ENCODE peak calls at places on chromosome 5, in four cellular contexts. N, U, O and V are unnamed samples.

GRCh38 chr5:126096442-126096841 is 326.8 kb upstream of the GRAMD2B start:
- DNase-seq in N (no peak), U (no peak), O (no peak), V (no peak)

GRCh38 chr5:59036274-59036961 is 453.5 kb downstream of the RAB3C start:
- DNase-seq in N (no peak), U (no peak), O (no peak), V (no peak)

GRCh38 chr5:672329-673139 is 20.6 kb downstream of the TPPP start:
- DNase-seq in N (peak), U (no peak), O (no peak), V (peak)

GRCh38 chr5:103847060-103847459 is 284.5 kb upstream of the NUDT12 start:
- DNase-seq in N (no peak), U (no peak), O (no peak), V (no peak)

GRCh38 chr5:170760126-170760525 is 23.4 kb upstream of the GABRP start:
- DNase-seq in N (no peak), U (no peak), O (no peak), V (no peak)

GRCh38 chr5:6365142-6365976 is 13.0 kb downstream of the MED10 start:
- DNase-seq in N (no peak), U (no peak), O (no peak), V (no peak)

GRCh38 chr5:31251032-31251431 is 57.5 kb downstream of the CDH6 start:
- DNase-seq in N (no peak), U (no peak), O (no peak), V (no peak)

GRCh38 chr5:169711826-169712225 is 74.8 kb downstream of the DOCK2 start:
- DNase-seq in N (no peak), U (no peak), O (no peak), V (no peak)

GRCh38 chr5:103340717-103341397 is 82.3 kb downstream of the MACIR start:
- DNase-seq in N (no peak), U (no peak), O (peak), V (no peak)

GRCh38 chr5:40385544-40385943 is 294.2 kb upstream of the PTGER4 start:
- DNase-seq in N (no peak), U (peak), O (no peak), V (no peak)

GRCh38 chr5:132411382-132411925 is 41.9 kb downstream of the SLC22A5 start:
- DNase-seq in N (no peak), U (no peak), O (no peak), V (no peak)

GRCh38 chr5:98179791-98180755 is 593.4 kb upstream of the RGMB start:
- DNase-seq in N (no peak), U (no peak), O (no peak), V (no peak)

GRCh38 chr5:142495561-142495960 is 170.7 kb upstream of the SPRY4 start:
- DNase-seq in N (no peak), U (no peak), O (no peak), V (no peak)

GRCh38 chr5:31853398-31854135 is 214.6 kb downstream of the PDZD2 start:
- DNase-seq in N (no peak), U (no peak), O (no peak), V (no peak)

GRCh38 chr5:126801992-126802294 is 25.0 kb downstream of the LMNB1 start:
- DNase-seq in N (peak), U (no peak), O (no peak), V (no peak)

GRCh38 chr5:133389066-133389590 is 223.2 kb downstream of the FSTL4 start:
- DNase-seq in N (no peak), U (no peak), O (no peak), V (no peak)

GRCh38 chr5:173806270-173807035 is 81.7 kb upstream of the CPEB4 start:
- DNase-seq in N (peak), U (no peak), O (no peak), V (no peak)

GRCh38 chr5:143898914-143899591 is 87.1 kb downstream of the HMHB1 start:
- DNase-seq in N (no peak), U (no peak), O (no peak), V (no peak)

GRCh38 chr5:99320461-99320860 is 391.7 kb upstream of the CHD1 start:
- DNase-seq in N (no peak), U (no peak), O (no peak), V (peak)

GRCh38 chr5:67393211-67393610 is 196.6 kb upstream of the CD180 start:
- DNase-seq in N (no peak), U (no peak), O (no peak), V (no peak)

GRCh38 chr5:61298066-61298465 is 34.0 kb upstream of the ZSWIM6 start:
- DNase-seq in N (no peak), U (no peak), O (no peak), V (no peak)

GRCh38 chr5:151448038-151448985 is 909 bp downstream of the SLC36A1 start:
- DNase-seq in N (peak), U (peak), O (no peak), V (no peak)

GRCh38 chr5:56670916-56671315 is 144.4 kb upstream of the MAP3K1 start:
- DNase-seq in N (no peak), U (no peak), O (no peak), V (no peak)

GRCh38 chr5:56668996-56669395 is 146.4 kb upstream of the MAP3K1 start:
- DNase-seq in N (peak), U (no peak), O (no peak), V (no peak)

GRCh38 chr5:56671571-56671970 is 143.8 kb upstream of the MAP3K1 start:
- DNase-seq in N (no peak), U (no peak), O (no peak), V (peak)

GRCh38 chr5:56667692-56668091 is 147.7 kb upstream of the MAP3K1 start:
- DNase-seq in N (no peak), U (no peak), O (no peak), V (no peak)

DNA sequence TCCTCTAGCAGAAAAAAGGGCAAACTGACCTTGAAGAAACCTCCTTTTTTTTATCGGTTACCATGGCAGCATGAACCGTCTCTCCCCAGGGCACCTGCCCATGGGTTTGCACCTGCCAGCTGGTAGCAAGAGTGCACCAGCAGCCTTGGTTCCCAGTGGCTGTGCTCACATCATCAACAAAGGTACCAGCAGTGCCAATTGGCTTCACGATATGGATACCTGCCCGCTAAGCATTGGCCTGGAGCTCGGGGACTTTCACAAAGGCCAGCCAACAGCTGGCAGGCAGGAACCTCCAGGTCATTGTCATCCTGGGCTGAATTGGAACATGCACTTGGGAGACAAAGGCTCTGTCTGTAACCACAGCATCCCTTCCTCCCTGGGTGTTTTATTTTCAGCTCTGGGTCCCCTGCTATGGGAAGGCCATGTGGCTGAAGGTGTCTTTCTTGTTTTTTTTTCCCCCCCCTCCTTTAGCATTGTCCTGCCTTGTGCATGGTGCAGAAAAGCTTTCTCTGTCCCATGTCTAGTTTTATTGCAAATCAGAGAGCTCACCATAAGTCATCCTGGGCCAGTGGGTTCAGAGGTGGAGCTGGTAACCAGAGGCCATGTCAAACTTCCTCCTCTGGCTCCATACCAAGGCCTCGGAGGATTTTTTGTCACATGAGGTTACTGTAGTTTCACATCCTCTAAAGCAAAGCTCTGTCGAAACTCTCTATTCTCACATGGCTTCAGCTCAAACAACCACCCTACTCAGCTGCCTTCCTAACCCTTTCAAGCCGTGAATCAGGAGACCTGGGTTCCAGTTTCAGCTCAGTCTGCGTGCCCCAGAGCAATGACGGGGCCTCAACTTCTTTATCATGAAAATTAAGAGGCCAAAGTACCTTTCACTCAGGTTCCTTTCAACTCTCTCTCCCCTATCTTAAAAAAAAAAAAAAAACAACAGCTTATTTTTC is 145.5 kb upstream of the MAP3K1 start:
- DNase-seq in N (peak), U (peak), O (peak), V (peak)
- H3K4me3 ChIP-seq in N (no peak), U (no peak), O (peak), V (no peak)

DNA sequence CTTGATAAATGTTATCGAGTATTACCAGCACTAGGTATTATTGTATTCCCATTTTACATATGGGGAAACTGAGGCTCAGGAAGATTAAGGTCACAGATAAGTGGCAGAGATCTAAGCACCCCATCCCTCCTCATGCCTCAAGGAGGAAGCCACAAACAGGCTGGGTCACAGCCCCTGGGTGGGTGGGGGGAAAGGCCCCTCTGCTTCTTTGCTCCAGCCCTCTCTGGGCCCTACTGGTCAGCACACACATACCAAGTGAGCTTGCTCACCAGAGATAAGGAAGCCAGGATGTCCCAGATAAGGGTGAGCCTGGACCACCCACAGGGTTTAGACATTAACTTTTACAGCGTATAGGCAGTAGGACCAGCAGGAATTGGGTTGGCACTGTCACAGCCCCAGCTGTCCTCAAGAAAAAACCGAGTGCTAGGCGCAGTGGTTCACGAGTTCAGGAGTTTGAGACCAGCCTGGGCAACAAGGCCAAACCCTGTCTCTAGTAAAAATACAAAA is 45.3 kb downstream of the STK10 start:
- DNase-seq in N (peak), U (no peak), O (no peak), V (no peak)
- TF ChIP-seq SUZ12 in N (no peak), U (no peak), O (no peak), V (no peak)

GRCh38 chr5:75050415-75050814 is 1.9 kb downstream of the GCNT4 start:
- DNase-seq in N (peak), U (no peak), O (no peak), V (no peak)

GRCh38 chr5:75047356-75047755 is 5.0 kb downstream of the GCNT4 start:
- DNase-seq in N (no peak), U (no peak), O (no peak), V (no peak)

GRCh38 chr5:75051217-75051751 is 1.1 kb downstream of the GCNT4 start:
- DNase-seq in N (no peak), U (no peak), O (no peak), V (no peak)

GRCh38 chr5:75048457-75048953 is 3.9 kb downstream of the GCNT4 start:
- DNase-seq in N (no peak), U (no peak), O (peak), V (no peak)

GRCh38 chr5:75049581-75050274 is 2.6 kb downstream of the GCNT4 start:
- DNase-seq in N (peak), U (peak), O (no peak), V (peak)
- H3K4me3 ChIP-seq in N (no peak), U (no peak), O (no peak), V (no peak)

DNA sequence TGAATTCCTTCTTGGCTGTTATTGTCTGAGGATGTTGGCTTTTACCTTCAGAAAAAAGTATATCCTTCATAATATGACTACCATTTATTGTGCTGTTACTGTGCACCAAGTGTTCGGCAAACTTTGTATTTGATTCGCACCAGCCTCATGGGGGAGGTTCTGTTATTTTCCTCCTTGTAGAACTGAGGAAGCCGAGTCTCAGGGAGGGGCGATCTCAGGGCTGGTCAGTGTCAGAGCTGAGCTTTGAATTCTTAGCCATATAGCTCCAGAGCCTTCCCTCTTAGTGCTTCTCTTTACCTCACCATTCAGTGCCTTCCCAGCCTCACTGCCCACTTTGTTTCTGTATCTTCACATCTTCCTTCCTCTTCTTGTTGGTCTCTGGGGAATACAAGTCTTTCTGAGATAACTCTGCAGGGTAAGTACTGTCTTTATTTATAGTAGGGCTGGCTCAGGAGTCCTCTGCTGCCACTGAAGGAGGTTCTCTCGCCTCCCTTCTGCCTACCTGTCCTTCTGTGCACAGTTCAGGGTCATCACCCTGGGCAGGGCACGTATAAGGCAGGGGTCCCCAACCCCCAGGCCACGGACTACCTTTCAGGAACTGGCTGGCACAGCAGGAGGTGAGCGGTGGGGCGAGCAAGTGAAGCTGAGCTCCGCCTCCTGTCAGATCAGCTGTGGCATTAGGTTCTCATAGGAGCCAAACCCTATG is 48.4 kb downstream of the GALNT10 start:
- DNase-seq in N (no peak), U (no peak), O (peak), V (no peak)
- TF ChIP-seq SUZ12 in N (no peak), U (no peak), O (no peak), V (no peak)